ENCODE peak calls at places on chromosomes 16 and 17, in ten cellular contexts. P is G401, B is iris pigment epithelial cell, R is SHP77, N is activated T-cell treated with anti-CD3 and anti-CD28 coated beads for 24 hours, S is germinal center, I is NCI-H146, O is T-helper 2 cell, W is AG09319, Y is GM10248. U is an unnamed sample.

GRCh38 chr16:20763461-20764232 is at the start of gene ACSM3:
- DNase-seq in P (peak), B (peak), R (no peak), N (peak), S (peak), I (no peak), O (peak), W (peak), Y (peak), U (peak)

GRCh38 chr16:86530251-86531192 is 20.2 kb downstream of the FOXF1 start:
- DNase-seq in P (peak), B (no peak), R (no peak), N (no peak), S (no peak), I (no peak), O (no peak), W (no peak), Y (no peak), U (no peak)

GRCh38 chr17:49555495-49556018 is 20.1 kb upstream of the NXPH3 start:
- DNase-seq in P (no peak), B (no peak), R (no peak), N (no peak), S (no peak), I (no peak), O (no peak), W (no peak), Y (peak), U (no peak)

GRCh38 chr16:85629326-85629725 is 16.2 kb downstream of the GSE1 start:
- DNase-seq in P (no peak), B (no peak), R (no peak), N (no peak), S (no peak), I (no peak), O (no peak), W (no peak), Y (no peak), U (no peak)

GRCh38 chr17:80596760-80597608 is 52.3 kb downstream of the RPTOR start:
- DNase-seq in P (no peak), B (peak), R (no peak), N (no peak), S (no peak), I (no peak), O (no peak), W (no peak), Y (no peak), U (no peak)

GRCh38 chr16:56793504-56793903 is 63.6 kb downstream of the NUP93 start:
- DNase-seq in P (no peak), B (peak), R (no peak), N (no peak), S (no peak), I (no peak), O (no peak), W (no peak), Y (no peak), U (peak)

GRCh38 chr16:85652431-85653221 is 36.1 kb downstream of the GINS2 start:
- DNase-seq in P (peak), B (peak), R (peak), N (no peak), S (no peak), I (no peak), O (peak), W (no peak), Y (no peak), U (peak)

GRCh38 chr16:57732011-57732410 is 3.6 kb upstream of the KATNB1 start:
- DNase-seq in P (no peak), B (peak), R (no peak), N (no peak), S (no peak), I (no peak), O (no peak), W (peak), Y (no peak), U (peak)

GRCh38 chr17:77591231-77591785 is 367.2 kb upstream of the TNRC6C start:
- DNase-seq in P (no peak), B (no peak), R (no peak), N (no peak), S (no peak), I (no peak), O (no peak), W (no peak), Y (no peak), U (no peak)

GRCh38 chr16:81899601-81900000 is 111.7 kb downstream of the SDR42E1 start:
- DNase-seq in P (no peak), B (no peak), R (no peak), N (no peak), S (no peak), I (peak), O (no peak), W (no peak), Y (no peak), U (no peak)

GRCh38 chr17:44522883-44523671 is 19.9 kb upstream of the GPATCH8 start:
- DNase-seq in P (peak), B (peak), R (peak), N (peak), S (peak), I (peak), O (no peak), W (no peak), Y (peak), U (peak)

GRCh38 chr17:45316271-45317112 is at the start of gene MAP3K14:
- DNase-seq in P (peak), B (peak), R (peak), N (no peak), S (peak), I (peak), O (peak), W (no peak), Y (peak), U (peak)

GRCh38 chr16:19415461-19415860 is 2.2 kb upstream of the TMC5 start:
- DNase-seq in P (no peak), B (no peak), R (no peak), N (no peak), S (no peak), I (no peak), O (no peak), W (no peak), Y (no peak), U (no peak)

GRCh38 chr17:81667754-81668153 is 1.2 kb downstream of the CCDC137 start:
- DNase-seq in P (no peak), B (no peak), R (no peak), N (no peak), S (no peak), I (no peak), O (no peak), W (no peak), Y (no peak), U (no peak)

GRCh38 chr17:41411072-41411840 is 13.1 kb downstream of the KRT37 start:
- DNase-seq in P (no peak), B (no peak), R (no peak), N (no peak), S (no peak), I (no peak), O (no peak), W (no peak), Y (no peak), U (no peak)

GRCh38 chr17:49197346-49197998 is 12.9 kb downstream of the GNGT2 start:
- DNase-seq in P (no peak), B (no peak), R (no peak), N (no peak), S (no peak), I (no peak), O (no peak), W (no peak), Y (no peak), U (peak)

GRCh38 chr17:34474706-34475105 is 104.7 kb upstream of the TMEM132E start:
- DNase-seq in P (no peak), B (no peak), R (no peak), N (no peak), S (no peak), I (no peak), O (no peak), W (no peak), Y (no peak), U (no peak)

GRCh38 chr16:74279266-74279665 is 17.3 kb upstream of the PSMD7 start:
- DNase-seq in P (no peak), B (no peak), R (no peak), N (no peak), S (no peak), I (no peak), O (no peak), W (no peak), Y (no peak), U (no peak)

GRCh38 chr17:72613411-72614292 is 478.8 kb downstream of the SLC39A11 start:
- DNase-seq in P (no peak), B (peak), R (no peak), N (no peak), S (no peak), I (no peak), O (no peak), W (no peak), Y (no peak), U (peak)

GRCh38 chr16:2692251-2692947 is 10.1 kb downstream of the KCTD5 start:
- DNase-seq in P (peak), B (no peak), R (no peak), N (no peak), S (no peak), I (no peak), O (no peak), W (no peak), Y (no peak), U (no peak)

GRCh38 chr16:53154513-53154912 is 99.7 kb downstream of the CHD9 start:
- DNase-seq in P (peak), B (peak), R (no peak), N (no peak), S (no peak), I (no peak), O (no peak), W (no peak), Y (no peak), U (no peak)

GRCh38 chr17:2442166-2442565 is 41.3 kb upstream of the MNT start:
- DNase-seq in P (no peak), B (no peak), R (no peak), N (no peak), S (no peak), I (no peak), O (no peak), W (no peak), Y (no peak), U (no peak)

GRCh38 chr16:927931-928330 is 42.9 kb downstream of the LMF1 start:
- DNase-seq in P (no peak), B (no peak), R (no peak), N (no peak), S (no peak), I (no peak), O (no peak), W (no peak), Y (no peak), U (no peak)

GRCh38 chr17:74646231-74646630 is 22.7 kb upstream of the CD300E start:
- DNase-seq in P (peak), B (peak), R (peak), N (no peak), S (no peak), I (no peak), O (no peak), W (no peak), Y (peak), U (peak)

GRCh38 chr17:7249830-7250229 is 1.7 kb downstream of the CTDNEP1 start:
- DNase-seq in P (no peak), B (no peak), R (no peak), N (no peak), S (no peak), I (no peak), O (no peak), W (no peak), Y (no peak), U (no peak)

U was measured in cardiac fibroblast.